ENCODE peak calls at places on chromosomes 13 and 19, in five cellular contexts. R is CD4-positive, CD25-positive, alpha-beta regulatory T cell; N is uterus; T is aorta; U is cardiac muscle cell. K is an unnamed sample.
A peak's percentile ranks its signal among the peaks of the same experiment; 100 is the strongest.

GRCh38 chr13:88958821-88959220 is 1287.7 kb downstream of the SLITRK5 start:
- DNase-seq in R (no peak), N (no peak), T (no peak), U (no peak), K (no peak)

GRCh38 chr19:50921391-50922315 is 10.5 kb upstream of the KLK4 start:
- DNase-seq in R (no peak), N (no peak), T (no peak), U (no peak), K (no peak)

GRCh38 chr19:10762656-10763055 is 44.8 kb downstream of the DNM2 start:
- DNase-seq in R (peak; percentile 63), N (no peak), T (no peak), U (no peak), K (no peak)

GRCh38 chr13:32330438-32330837 is 15.1 kb downstream of the BRCA2 start:
- DNase-seq in R (no peak), N (no peak), T (no peak), U (peak; percentile 86), K (no peak)

GRCh38 chr13:42484396-42484795 is 89.6 kb upstream of the TNFSF11 start:
- DNase-seq in R (no peak), N (no peak), T (no peak), U (peak; percentile 49), K (no peak)

GRCh38 chr13:109595466-109595865 is 190.9 kb downstream of the IRS2 start:
- DNase-seq in R (no peak), N (no peak), T (no peak), U (no peak), K (no peak)

GRCh38 chr19:1213391-1214286 is 8.1 kb downstream of the STK11 start:
- DNase-seq in R (peak; percentile 82), N (peak; percentile 60), T (peak; percentile 93), U (peak; percentile 71), K (peak; percentile 96)

GRCh38 chr19:35746556-35746955 is 1.1 kb downstream of the PSENEN start:
- DNase-seq in R (no peak), N (no peak), T (no peak), U (no peak), K (no peak)

GRCh38 chr13:106117035-106117434 is 418.4 kb downstream of the EFNB2 start:
- DNase-seq in R (no peak), N (no peak), T (no peak), U (peak; percentile 6), K (peak; percentile 93)

GRCh38 chr13:31427151-31427867 is 227.5 kb downstream of the B3GLCT start:
- DNase-seq in R (no peak), N (no peak), T (no peak), U (no peak), K (peak; percentile 80)

GRCh38 chr13:28333204-28333900 is 161.6 kb downstream of the FLT1 start:
- DNase-seq in R (no peak), N (no peak), T (no peak), U (no peak), K (peak; percentile 63)

GRCh38 chr19:11070123-11070522 is 19.1 kb upstream of the LDLR start:
- DNase-seq in R (no peak), N (no peak), T (no peak), U (no peak), K (no peak)

GRCh38 chr13:30307194-30307965 is at the start of gene KATNAL1:
- DNase-seq in R (peak; percentile 82), N (peak; percentile 88), T (peak; percentile 87), U (peak; percentile 78), K (peak; percentile 82)
- H3K4me1 ChIP-seq in R (peaks cover 27% of the 10 kb centered on the region), N (no peaks in the 10 kb centered on the region), T (peaks cover 4% of the 10 kb centered on the region), U (peaks cover 22% of the 10 kb centered on the region), K (peaks cover 21% of the 10 kb centered on the region)

DNA sequence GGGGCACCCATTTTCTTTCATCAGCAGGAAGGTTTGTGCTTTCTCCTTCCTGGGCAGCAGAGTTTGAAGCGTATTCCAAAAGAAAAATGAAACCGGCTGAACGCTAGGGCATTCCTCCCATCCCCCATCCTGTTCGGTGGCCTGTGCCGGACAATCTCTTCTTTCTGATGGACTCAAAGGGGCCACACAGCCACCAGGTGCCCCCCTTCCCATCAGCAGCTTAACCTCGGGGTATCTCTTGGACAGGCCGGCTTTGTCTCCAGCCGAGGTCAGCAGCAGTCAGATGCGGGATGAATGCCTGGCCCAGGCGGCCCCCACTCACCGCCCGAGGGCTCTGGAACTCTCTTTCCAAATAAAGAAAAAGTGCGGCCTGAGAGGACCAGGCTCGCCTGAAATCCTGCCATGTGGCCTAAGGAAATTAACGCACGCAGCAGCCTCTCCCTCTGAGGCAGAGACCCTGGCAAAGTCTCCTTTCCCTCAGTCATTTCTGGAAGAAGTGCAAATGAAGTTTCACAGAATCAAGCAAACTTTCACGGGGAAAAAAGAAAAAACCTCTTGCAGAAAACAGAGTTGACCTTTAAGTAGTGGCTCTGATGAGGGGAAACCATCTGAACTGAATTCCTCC is 67.8 kb downstream of the RASA3 start:
- DNase-seq in R (no peak), N (peak; percentile 64), T (peak; percentile 70), U (peak; percentile 60), K (peak; percentile 41)
- H3K4me1 ChIP-seq in R (peaks cover 67% of the 10 kb centered on the region), N (peaks cover 28% of the 10 kb centered on the region), T (no peaks in the 10 kb centered on the region), U (peaks cover 24% of the 10 kb centered on the region), K (peaks cover 51% of the 10 kb centered on the region)

DNA sequence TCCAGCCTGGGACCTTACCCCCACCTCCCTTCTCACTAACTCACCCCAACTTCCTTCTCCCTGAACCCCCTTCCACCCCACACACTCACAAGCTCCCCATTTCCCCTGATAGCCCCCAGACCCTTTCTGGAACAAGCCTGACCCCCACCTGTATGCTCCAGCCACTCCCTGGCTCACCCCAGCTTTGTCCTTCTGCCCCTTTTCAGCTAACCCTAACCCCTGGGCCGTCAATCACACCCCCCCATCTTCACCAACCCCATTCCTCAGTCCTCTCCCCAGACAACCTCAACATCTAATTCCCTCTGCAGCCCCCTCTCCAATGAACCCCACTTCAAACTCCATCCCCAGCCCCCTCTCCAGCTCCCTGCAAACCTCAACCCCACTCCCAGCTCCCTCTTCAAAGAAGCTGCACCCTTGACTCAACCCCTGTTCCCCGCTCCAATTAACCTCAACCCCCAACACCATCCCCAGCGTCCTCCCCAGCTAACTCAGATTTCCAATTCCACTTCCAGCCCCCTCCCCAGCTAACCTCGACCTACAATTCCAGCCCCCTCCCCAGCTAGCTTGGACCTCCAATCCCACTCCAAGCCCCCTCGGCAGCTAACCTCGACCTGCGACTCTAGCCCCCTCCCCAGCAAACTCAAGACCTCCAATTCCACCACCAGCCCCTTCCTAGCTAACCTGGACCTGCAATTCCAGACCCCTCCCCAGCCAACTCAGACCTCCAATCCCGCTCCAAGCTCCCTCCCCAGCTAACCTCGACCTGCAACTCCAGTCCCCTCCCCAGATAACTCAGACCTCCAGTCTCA is 929 bp downstream of the GNG7 start:
- DNase-seq in R (no peak), N (no peak), T (no peak), U (no peak), K (no peak)
- H3K4me1 ChIP-seq in R (peaks cover 18% of the 10 kb centered on the region), N (peaks cover 8% of the 10 kb centered on the region), T (no peaks in the 10 kb centered on the region), U (peaks cover 9% of the 10 kb centered on the region), K (no peaks in the 10 kb centered on the region)

GRCh38 chr19:15276620-15277019 is 44.4 kb upstream of the EPHX3 start:
- DNase-seq in R (no peak), N (no peak), T (no peak), U (no peak), K (no peak)
- H3K4me1 ChIP-seq in R (peaks cover 56% of the 10 kb centered on the region), N (peaks cover 39% of the 10 kb centered on the region), T (peaks cover 9% of the 10 kb centered on the region), U (peaks cover 47% of the 10 kb centered on the region), K (peaks cover 3% of the 10 kb centered on the region)

GRCh38 chr13:99271249-99271648 is 13.1 kb upstream of the GPR18 start:
- DNase-seq in R (no peak), N (no peak), T (no peak), U (no peak), K (no peak)

GRCh38 chr13:99270503-99270902 is 12.3 kb upstream of the GPR18 start:
- DNase-seq in R (no peak), N (no peak), T (no peak), U (no peak), K (no peak)

GRCh38 chr13:99268822-99269221 is 10.6 kb upstream of the GPR18 start:
- DNase-seq in R (no peak), N (no peak), T (no peak), U (no peak), K (no peak)

GRCh38 chr13:99267927-99268326 is 9.7 kb upstream of the GPR18 start:
- DNase-seq in R (no peak), N (no peak), T (no peak), U (no peak), K (no peak)

DNA sequence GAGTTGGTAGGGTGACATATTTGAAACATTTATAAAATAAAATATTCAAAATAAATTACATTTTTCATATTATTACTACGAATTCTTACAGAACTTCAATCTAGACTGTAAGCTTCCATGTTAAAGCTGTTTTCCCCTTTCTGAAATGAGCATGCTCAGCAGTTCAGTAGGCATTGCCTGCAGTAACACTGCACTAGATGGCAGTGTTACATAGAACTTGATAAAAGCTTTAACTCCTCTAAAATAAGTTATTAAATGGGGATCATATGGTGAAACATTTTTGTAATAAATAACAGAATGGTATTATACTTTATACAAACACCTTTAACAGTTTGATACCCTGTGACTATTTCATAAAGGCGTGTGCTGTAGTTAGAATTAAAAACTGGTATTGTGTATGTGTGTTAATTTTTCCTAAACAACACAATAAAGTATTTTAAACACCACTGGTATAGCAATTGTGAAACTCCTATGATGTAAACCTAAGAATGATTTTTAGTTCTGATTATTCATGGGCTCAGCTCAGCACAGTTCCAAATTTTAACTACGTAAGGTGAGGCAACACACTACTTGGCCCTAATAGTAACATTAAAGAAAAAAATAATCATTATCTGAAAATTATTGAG is 11.6 kb upstream of the GPR18 start:
- DNase-seq in R (peak; percentile 72), N (no peak), T (no peak), U (peak; percentile 78), K (peak; percentile 71)
- H3K4me1 ChIP-seq in R (peaks cover 32% of the 10 kb centered on the region), N (no peaks in the 10 kb centered on the region), T (no peaks in the 10 kb centered on the region), U (peaks cover 6% of the 10 kb centered on the region), K (no peaks in the 10 kb centered on the region)

GRCh38 chr19:45095496-45096413 is 2.8 kb downstream of the PPP1R37 start:
- DNase-seq in R (no peak), N (no peak), T (no peak), U (no peak), K (no peak)

GRCh38 chr19:45097450-45097775 is 4.4 kb downstream of the PPP1R37 start:
- DNase-seq in R (no peak), N (no peak), T (no peak), U (no peak), K (no peak)

GRCh38 chr19:45094707-45095106 is 1.7 kb downstream of the PPP1R37 start:
- DNase-seq in R (no peak), N (no peak), T (no peak), U (no peak), K (no peak)

GRCh38 chr19:45097776-45098520 is 5.0 kb downstream of the PPP1R37 start:
- DNase-seq in R (no peak), N (peak; percentile 46), T (peak; percentile 77), U (peak; percentile 90), K (peak; percentile 73)

GRCh38 chr19:45096700-45097099 is 3.7 kb downstream of the PPP1R37 start:
- DNase-seq in R (no peak), N (no peak), T (no peak), U (no peak), K (no peak)
- H3K4me1 ChIP-seq in R (peaks cover 25% of the 10 kb centered on the region), N (peaks cover 30% of the 10 kb centered on the region), T (peaks cover 2% of the 10 kb centered on the region), U (peaks cover 23% of the 10 kb centered on the region), K (peaks cover 24% of the 10 kb centered on the region)

GRCh38 chr19:16830679-16831078 is 1.5 kb downstream of the SIN3B start:
- DNase-seq in R (no peak), N (no peak), T (peak; percentile 9), U (peak; percentile 61), K (no peak)
- H3K4me1 ChIP-seq in R (peaks cover 18% of the 10 kb centered on the region), N (peaks cover 6% of the 10 kb centered on the region), T (peaks cover 1% of the 10 kb centered on the region), U (peaks cover under 1% of the 10 kb centered on the region), K (peaks cover 22% of the 10 kb centered on the region)

GRCh38 chr19:2540646-2541454 is 64.9 kb downstream of the GADD45B start:
- DNase-seq in R (no peak), N (peak; percentile 86), T (peak; percentile 92), U (peak; percentile 99), K (peak; percentile 94)
- H3K4me1 ChIP-seq in R (peaks cover 15% of the 10 kb centered on the region), N (peaks cover 19% of the 10 kb centered on the region), T (no peaks in the 10 kb centered on the region), U (peaks cover 30% of the 10 kb centered on the region), K (peaks cover 49% of the 10 kb centered on the region)